ENCODE peak calls at places on chromosomes 12 and 14, in four cellular contexts. One of them, this sample, is unnamed.
A peak's percentile ranks its signal among the peaks of the same experiment; 100 is the strongest.

GRCh38 chr12:3920378-3921141 is 47.4 kb upstream of the PARP11 start:
- DNase-seq in right cardiac atrium: no peak
- DNase-seq in CD4-positive, CD25-positive, alpha-beta regulatory T cell: no peak
- DNase-seq in astrocyte: peak; percentile 26
- DNase-seq in this sample: no peak

GRCh38 chr14:24102357-24103048 is 8.4 kb downstream of the PCK2 start:
- DNase-seq in right cardiac atrium: no peak
- DNase-seq in CD4-positive, CD25-positive, alpha-beta regulatory T cell: no peak
- DNase-seq in astrocyte: no peak
- DNase-seq in this sample: no peak

GRCh38 chr12:130220361-130220760 is 58.1 kb downstream of the FZD10 start:
- DNase-seq in right cardiac atrium: no peak
- DNase-seq in CD4-positive, CD25-positive, alpha-beta regulatory T cell: no peak
- DNase-seq in astrocyte: no peak
- DNase-seq in this sample: no peak

GRCh38 chr14:75986439-75986765 is 839 bp downstream of the IFT43 start:
- DNase-seq in right cardiac atrium: no peak
- DNase-seq in CD4-positive, CD25-positive, alpha-beta regulatory T cell: no peak
- DNase-seq in astrocyte: no peak
- DNase-seq in this sample: no peak

GRCh38 chr12:31603546-31604009 is 12.6 kb upstream of the DENND5B start:
- DNase-seq in right cardiac atrium: no peak
- DNase-seq in CD4-positive, CD25-positive, alpha-beta regulatory T cell: no peak
- DNase-seq in astrocyte: no peak
- DNase-seq in this sample: no peak

GRCh38 chr12:114408881-114409795 is 3.2 kb upstream of the TBX5 start:
- DNase-seq in right cardiac atrium: peak; percentile 74
- DNase-seq in CD4-positive, CD25-positive, alpha-beta regulatory T cell: no peak
- DNase-seq in astrocyte: no peak
- DNase-seq in this sample: no peak

GRCh38 chr14:99009875-99010274 is 262.1 kb downstream of the BCL11B start:
- DNase-seq in right cardiac atrium: no peak
- DNase-seq in CD4-positive, CD25-positive, alpha-beta regulatory T cell: peak; percentile 56
- DNase-seq in astrocyte: no peak
- DNase-seq in this sample: no peak

GRCh38 chr12:32801269-32802019 is 45.7 kb upstream of the YARS2 start:
- DNase-seq in right cardiac atrium: no peak
- DNase-seq in CD4-positive, CD25-positive, alpha-beta regulatory T cell: no peak
- DNase-seq in astrocyte: no peak
- DNase-seq in this sample: no peak

GRCh38 chr12:94134226-94134795 is 14.1 kb upstream of the PLXNC1 start:
- DNase-seq in right cardiac atrium: no peak
- DNase-seq in CD4-positive, CD25-positive, alpha-beta regulatory T cell: peak; percentile 84
- DNase-seq in astrocyte: peak; percentile 25
- DNase-seq in this sample: no peak

GRCh38 chr12:111363578-111363977 is 5.3 kb downstream of the PHETA1 start:
- DNase-seq in right cardiac atrium: no peak
- DNase-seq in CD4-positive, CD25-positive, alpha-beta regulatory T cell: no peak
- DNase-seq in astrocyte: peak; percentile 44
- DNase-seq in this sample: no peak

GRCh38 chr12:96211989-96212388 is 17.8 kb downstream of the ELK3 start:
- DNase-seq in right cardiac atrium: no peak
- DNase-seq in CD4-positive, CD25-positive, alpha-beta regulatory T cell: peak; percentile 48
- DNase-seq in astrocyte: no peak
- DNase-seq in this sample: no peak

GRCh38 chr12:53102883-53103807 is at the start of gene SOAT2:
- DNase-seq in right cardiac atrium: no peak
- DNase-seq in CD4-positive, CD25-positive, alpha-beta regulatory T cell: peak; percentile 78
- DNase-seq in astrocyte: no peak
- DNase-seq in this sample: no peak

GRCh38 chr12:108759914-108760313 is 28.6 kb upstream of the CORO1C start:
- DNase-seq in right cardiac atrium: no peak
- DNase-seq in CD4-positive, CD25-positive, alpha-beta regulatory T cell: no peak
- DNase-seq in astrocyte: no peak
- DNase-seq in this sample: no peak

GRCh38 chr12:78617683-78618082 is 246.9 kb upstream of the SYT1 start:
- DNase-seq in right cardiac atrium: no peak
- DNase-seq in CD4-positive, CD25-positive, alpha-beta regulatory T cell: no peak
- DNase-seq in astrocyte: no peak
- DNase-seq in this sample: no peak

GRCh38 chr14:92553456-92553855 is 39.9 kb downstream of the RIN3 start:
- DNase-seq in right cardiac atrium: no peak
- DNase-seq in CD4-positive, CD25-positive, alpha-beta regulatory T cell: no peak
- DNase-seq in astrocyte: peak; percentile 70
- DNase-seq in this sample: peak; percentile 32

GRCh38 chr14:24634158-24634557 is at the start of gene GZMB:
- DNase-seq in right cardiac atrium: no peak
- DNase-seq in CD4-positive, CD25-positive, alpha-beta regulatory T cell: no peak
- DNase-seq in astrocyte: no peak
- DNase-seq in this sample: no peak

GRCh38 chr12:87689196-87689595 is 340.0 kb downstream of the C12orf50 start:
- DNase-seq in right cardiac atrium: no peak
- DNase-seq in CD4-positive, CD25-positive, alpha-beta regulatory T cell: no peak
- DNase-seq in astrocyte: no peak
- DNase-seq in this sample: no peak

GRCh38 chr14:67934087-67934486 is 114.5 kb downstream of the RAD51B start:
- DNase-seq in right cardiac atrium: no peak
- DNase-seq in CD4-positive, CD25-positive, alpha-beta regulatory T cell: peak; percentile 63
- DNase-seq in astrocyte: peak; percentile 78
- DNase-seq in this sample: peak; percentile 43

GRCh38 chr14:36091096-36091495 is 85.4 kb downstream of the PTCSC3 start:
- DNase-seq in right cardiac atrium: peak; percentile 22
- DNase-seq in CD4-positive, CD25-positive, alpha-beta regulatory T cell: no peak
- DNase-seq in astrocyte: peak; percentile 95
- DNase-seq in this sample: no peak

GRCh38 chr12:11085419-11085818 is 6.7 kb downstream of the TAS2R43 start:
- DNase-seq in right cardiac atrium: no peak
- DNase-seq in CD4-positive, CD25-positive, alpha-beta regulatory T cell: peak; percentile 21
- DNase-seq in astrocyte: no peak
- DNase-seq in this sample: no peak

GRCh38 chr12:5173511-5174011 is 129.9 kb downstream of the KCNA5 start:
- DNase-seq in right cardiac atrium: no peak
- DNase-seq in CD4-positive, CD25-positive, alpha-beta regulatory T cell: no peak
- DNase-seq in astrocyte: no peak
- DNase-seq in this sample: no peak

GRCh38 chr14:95208598-95208997 is 51.3 kb upstream of the DICER1 start:
- DNase-seq in right cardiac atrium: no peak
- DNase-seq in CD4-positive, CD25-positive, alpha-beta regulatory T cell: no peak
- DNase-seq in astrocyte: no peak
- DNase-seq in this sample: no peak

GRCh38 chr12:130981156-130981789 is 27.6 kb downstream of the ADGRD1 start:
- DNase-seq in right cardiac atrium: no peak
- DNase-seq in CD4-positive, CD25-positive, alpha-beta regulatory T cell: no peak
- DNase-seq in astrocyte: no peak
- DNase-seq in this sample: no peak

GRCh38 chr12:100127766-100128508 is 14.7 kb downstream of the BLTP3B start:
- DNase-seq in right cardiac atrium: no peak
- DNase-seq in CD4-positive, CD25-positive, alpha-beta regulatory T cell: peak; percentile 28
- DNase-seq in astrocyte: peak; percentile 48
- DNase-seq in this sample: no peak

GRCh38 chr14:77641534-77642341 is 25.3 kb upstream of the SPTLC2 start:
- DNase-seq in right cardiac atrium: peak; percentile 87
- DNase-seq in CD4-positive, CD25-positive, alpha-beta regulatory T cell: peak; percentile 73
- DNase-seq in astrocyte: peak; percentile 18
- DNase-seq in this sample: no peak

GRCh38 chr12:106282457-106283097 is 20.0 kb upstream of the TCP11L2 start:
- DNase-seq in right cardiac atrium: peak; percentile 22
- DNase-seq in CD4-positive, CD25-positive, alpha-beta regulatory T cell: peak; percentile 69
- DNase-seq in astrocyte: no peak
- DNase-seq in this sample: peak; percentile 48

GRCh38 chr12:19739195-19739776 is 300.0 kb downstream of the AEBP2 start:
- DNase-seq in right cardiac atrium: no peak
- DNase-seq in CD4-positive, CD25-positive, alpha-beta regulatory T cell: peak; percentile 46
- DNase-seq in astrocyte: peak; percentile 52
- DNase-seq in this sample: peak; percentile 21

GRCh38 chr12:86496595-86496994 is 240.4 kb upstream of the MGAT4C start:
- DNase-seq in right cardiac atrium: no peak
- DNase-seq in CD4-positive, CD25-positive, alpha-beta regulatory T cell: no peak
- DNase-seq in astrocyte: no peak
- DNase-seq in this sample: no peak

GRCh38 chr12:49808686-49809368 is 19.4 kb downstream of the NCKAP5L start:
- DNase-seq in right cardiac atrium: peak; percentile 86
- DNase-seq in CD4-positive, CD25-positive, alpha-beta regulatory T cell: no peak
- DNase-seq in astrocyte: peak; percentile 18
- DNase-seq in this sample: no peak

GRCh38 chr12:26029741-26030033 is 71.2 kb downstream of the RASSF8 start:
- DNase-seq in right cardiac atrium: no peak
- DNase-seq in CD4-positive, CD25-positive, alpha-beta regulatory T cell: no peak
- DNase-seq in astrocyte: peak; percentile 59
- DNase-seq in this sample: no peak

GRCh38 chr14:61064866-61065265 is 83.8 kb downstream of the SLC38A6 start:
- DNase-seq in right cardiac atrium: no peak
- DNase-seq in CD4-positive, CD25-positive, alpha-beta regulatory T cell: no peak
- DNase-seq in astrocyte: no peak
- DNase-seq in this sample: no peak

GRCh38 chr14:74667758-74668157 is 45.1 kb downstream of the AREL1 start:
- DNase-seq in right cardiac atrium: no peak
- DNase-seq in CD4-positive, CD25-positive, alpha-beta regulatory T cell: no peak
- DNase-seq in astrocyte: peak; percentile 86
- DNase-seq in this sample: no peak

GRCh38 chr12:52650520-52651081 is 1.4 kb downstream of the KRT2 start:
- DNase-seq in right cardiac atrium: no peak
- DNase-seq in CD4-positive, CD25-positive, alpha-beta regulatory T cell: no peak
- DNase-seq in astrocyte: no peak
- DNase-seq in this sample: no peak

GRCh38 chr14:97298331-97298730 is 501.1 kb downstream of the VRK1 start:
- DNase-seq in right cardiac atrium: no peak
- DNase-seq in CD4-positive, CD25-positive, alpha-beta regulatory T cell: no peak
- DNase-seq in astrocyte: no peak
- DNase-seq in this sample: peak; percentile 10

GRCh38 chr14:99592933-99593753 is 10.9 kb downstream of the CCDC85C start:
- DNase-seq in right cardiac atrium: no peak
- DNase-seq in CD4-positive, CD25-positive, alpha-beta regulatory T cell: no peak
- DNase-seq in astrocyte: no peak
- DNase-seq in this sample: no peak

GRCh38 chr14:63438065-63438757 is 105.0 kb downstream of the PPP2R5E start:
- DNase-seq in right cardiac atrium: peak; percentile 39
- DNase-seq in CD4-positive, CD25-positive, alpha-beta regulatory T cell: peak; percentile 67
- DNase-seq in astrocyte: peak; percentile 96
- DNase-seq in this sample: peak; percentile 70

GRCh38 chr12:83763425-83763824 is 1076.7 kb downstream of the TMTC2 start:
- DNase-seq in right cardiac atrium: no peak
- DNase-seq in CD4-positive, CD25-positive, alpha-beta regulatory T cell: no peak
- DNase-seq in astrocyte: no peak
- DNase-seq in this sample: no peak

DNA sequence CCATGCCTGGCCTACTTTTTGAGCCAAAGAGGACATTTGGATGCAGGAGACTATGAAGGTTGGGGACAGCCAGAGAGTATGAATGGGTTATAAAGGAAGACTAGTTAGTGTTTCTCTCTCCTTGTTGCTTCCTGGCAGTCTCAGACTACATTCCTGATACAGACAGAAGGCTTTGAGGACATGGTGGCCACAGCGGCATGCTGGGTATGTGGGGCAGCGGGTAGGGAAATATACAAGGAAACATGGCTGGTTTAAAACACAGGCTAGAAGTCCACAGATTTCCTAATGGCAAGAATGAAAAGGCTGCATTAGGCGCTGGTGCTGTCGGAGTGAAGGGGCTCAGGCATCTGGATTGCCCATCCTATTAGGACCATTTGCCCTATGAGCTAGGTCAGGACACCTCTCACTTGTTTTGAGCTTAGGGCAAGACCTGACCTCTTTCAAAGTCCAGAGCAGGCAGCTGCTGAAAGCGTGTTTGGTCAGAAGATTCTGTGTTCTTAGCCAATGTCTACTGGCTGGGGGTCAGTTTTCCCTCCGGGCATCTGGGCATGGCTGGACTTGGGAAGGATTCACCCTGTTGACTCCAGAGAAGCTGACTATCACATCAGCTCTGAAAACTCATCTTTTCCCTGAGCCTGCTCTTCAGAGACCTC is 20.1 kb upstream of the FBXO21 start:
- DNase-seq in right cardiac atrium: no peak
- DNase-seq in CD4-positive, CD25-positive, alpha-beta regulatory T cell: no peak
- DNase-seq in astrocyte: no peak
- DNase-seq in this sample: no peak
- H3K27me3 ChIP-seq in right cardiac atrium: no peaks in the 10 kb centered on the region
- H3K27me3 ChIP-seq in CD4-positive, CD25-positive, alpha-beta regulatory T cell: no peaks in the 10 kb centered on the region
- H3K27me3 ChIP-seq in astrocyte: peaks cover 7% of the 10 kb centered on the region
- H3K27me3 ChIP-seq in this sample: no peaks in the 10 kb centered on the region

GRCh38 chr12:80239867-80240266 is 140.5 kb downstream of the OTOGL start:
- DNase-seq in right cardiac atrium: no peak
- DNase-seq in CD4-positive, CD25-positive, alpha-beta regulatory T cell: no peak
- DNase-seq in astrocyte: no peak
- DNase-seq in this sample: no peak
- H3K4me3 ChIP-seq in right cardiac atrium: no peak overlapping the region
- H3K4me3 ChIP-seq in CD4-positive, CD25-positive, alpha-beta regulatory T cell: no peak overlapping the region
- H3K4me3 ChIP-seq in astrocyte: no peak overlapping the region
- H3K4me3 ChIP-seq in this sample: no peak overlapping the region

GRCh38 chr14:104314251-104314941 is 176.0 kb downstream of the KIF26A start:
- DNase-seq in right cardiac atrium: no peak
- DNase-seq in CD4-positive, CD25-positive, alpha-beta regulatory T cell: no peak
- DNase-seq in astrocyte: no peak
- DNase-seq in this sample: no peak

GRCh38 chr14:104315169-104315568 is 176.8 kb downstream of the KIF26A start:
- DNase-seq in right cardiac atrium: no peak
- DNase-seq in CD4-positive, CD25-positive, alpha-beta regulatory T cell: no peak
- DNase-seq in astrocyte: no peak
- DNase-seq in this sample: no peak

GRCh38 chr14:104311358-104311757 is 173.0 kb downstream of the KIF26A start:
- DNase-seq in right cardiac atrium: no peak
- DNase-seq in CD4-positive, CD25-positive, alpha-beta regulatory T cell: no peak
- DNase-seq in astrocyte: no peak
- DNase-seq in this sample: no peak

GRCh38 chr14:104315625-104316024 is 177.2 kb downstream of the KIF26A start:
- DNase-seq in right cardiac atrium: no peak
- DNase-seq in CD4-positive, CD25-positive, alpha-beta regulatory T cell: no peak
- DNase-seq in astrocyte: no peak
- DNase-seq in this sample: no peak

GRCh38 chr14:104313674-104314073 is 175.3 kb downstream of the KIF26A start:
- DNase-seq in right cardiac atrium: no peak
- DNase-seq in CD4-positive, CD25-positive, alpha-beta regulatory T cell: no peak
- DNase-seq in astrocyte: no peak
- DNase-seq in this sample: no peak
- H3K9me3 ChIP-seq in right cardiac atrium: no peaks in the 10 kb centered on the region
- H3K9me3 ChIP-seq in CD4-positive, CD25-positive, alpha-beta regulatory T cell: peaks cover 3% of the 10 kb centered on the region
- H3K9me3 ChIP-seq in astrocyte: no peaks in the 10 kb centered on the region
- H3K9me3 ChIP-seq in this sample: no peaks in the 10 kb centered on the region

DNA sequence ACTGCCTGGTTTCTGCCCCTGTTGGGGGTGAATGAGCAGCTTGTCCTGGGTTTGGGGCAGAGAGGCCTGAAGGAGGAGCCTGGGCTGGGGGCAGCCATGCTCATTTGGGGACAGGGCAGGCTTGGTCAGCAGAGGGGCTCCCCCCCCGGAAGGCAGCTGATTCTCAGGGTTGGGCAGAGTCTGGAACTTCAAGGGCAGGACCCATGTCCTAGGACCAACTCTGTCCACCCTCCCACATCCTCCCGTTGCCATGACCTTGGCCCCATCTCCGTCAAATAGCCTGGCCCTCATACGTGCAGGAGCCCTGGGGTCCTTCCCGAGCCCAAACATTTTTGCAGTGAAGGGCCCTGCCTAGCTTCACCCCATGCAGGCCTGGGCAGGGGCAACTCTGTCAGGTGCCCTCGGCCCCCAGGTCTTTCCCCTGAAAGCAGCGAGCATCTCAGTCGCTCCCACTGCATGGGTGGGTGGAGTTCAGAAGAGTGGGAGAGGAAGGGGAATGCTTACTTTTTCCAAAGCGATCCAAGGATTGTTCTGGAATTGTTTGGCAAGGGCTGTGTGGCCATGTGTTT is 32.6 kb downstream of the TNFAIP2 start:
- DNase-seq in right cardiac atrium: no peak
- DNase-seq in CD4-positive, CD25-positive, alpha-beta regulatory T cell: no peak
- DNase-seq in astrocyte: no peak
- DNase-seq in this sample: no peak
- H3K27me3 ChIP-seq in right cardiac atrium: no peaks in the 10 kb centered on the region
- H3K27me3 ChIP-seq in CD4-positive, CD25-positive, alpha-beta regulatory T cell: no peaks in the 10 kb centered on the region
- H3K27me3 ChIP-seq in astrocyte: peaks cover 29% of the 10 kb centered on the region
- H3K27me3 ChIP-seq in this sample: no peaks in the 10 kb centered on the region